ENCODE peak calls at places on chromosomes 12 and 14, in six cellular contexts. H, S, D, V, U and R are unnamed samples.

GRCh38 chr12:6424848-6425247 is 19.9 kb upstream of the CD27 start:
- DNase-seq in V (no peak), D (no peak), H (no peak), U (no peak), S (no peak), R (no peak)

GRCh38 chr14:64549805-64550538 is at the start of gene PPP1R36:
- DNase-seq in D (peak), S (no peak), U (no peak), V (no peak), H (no peak), R (peak)

GRCh38 chr12:25054783-25055144 is 105.9 kb upstream of the BCAT1 start:
- DNase-seq in V (peak), D (no peak), H (peak), U (no peak), S (no peak), R (no peak)

GRCh38 chr12:108744021-108744897 is 12.9 kb upstream of the CORO1C start:
- DNase-seq in S (no peak), D (no peak), U (no peak), V (no peak), H (no peak), R (no peak)

GRCh38 chr14:26173581-26173980 is 424.3 kb downstream of the NOVA1 start:
- DNase-seq in D (no peak), V (no peak), U (no peak), H (peak), S (peak), R (no peak)

GRCh38 chr14:55849833-55850232 is 268.4 kb upstream of the PELI2 start:
- DNase-seq in V (no peak), S (no peak), D (no peak), U (no peak), H (no peak), R (no peak)

GRCh38 chr12:19453961-19454360 is 14.7 kb downstream of the AEBP2 start:
- DNase-seq in H (no peak), D (no peak), U (no peak), S (no peak), V (no peak), R (no peak)

GRCh38 chr12:46915082-46915481 is 89.3 kb upstream of the SLC38A4 start:
- DNase-seq in U (no peak), H (peak), S (peak), V (peak), D (no peak), R (no peak)

GRCh38 chr12:127509066-127509778 is 757.7 kb upstream of the TMEM132C start:
- DNase-seq in V (peak), U (no peak), H (peak), S (peak), D (no peak), R (no peak)

GRCh38 chr14:54738009-54738408 is 164.6 kb downstream of the GCH1 start:
- DNase-seq in H (no peak), U (no peak), D (no peak), S (no peak), V (no peak), R (no peak)

GRCh38 chr14:71855399-71856036 is 76.7 kb upstream of the RGS6 start:
- DNase-seq in V (peak), D (peak), S (peak), U (no peak), H (peak), R (peak)

DNA sequence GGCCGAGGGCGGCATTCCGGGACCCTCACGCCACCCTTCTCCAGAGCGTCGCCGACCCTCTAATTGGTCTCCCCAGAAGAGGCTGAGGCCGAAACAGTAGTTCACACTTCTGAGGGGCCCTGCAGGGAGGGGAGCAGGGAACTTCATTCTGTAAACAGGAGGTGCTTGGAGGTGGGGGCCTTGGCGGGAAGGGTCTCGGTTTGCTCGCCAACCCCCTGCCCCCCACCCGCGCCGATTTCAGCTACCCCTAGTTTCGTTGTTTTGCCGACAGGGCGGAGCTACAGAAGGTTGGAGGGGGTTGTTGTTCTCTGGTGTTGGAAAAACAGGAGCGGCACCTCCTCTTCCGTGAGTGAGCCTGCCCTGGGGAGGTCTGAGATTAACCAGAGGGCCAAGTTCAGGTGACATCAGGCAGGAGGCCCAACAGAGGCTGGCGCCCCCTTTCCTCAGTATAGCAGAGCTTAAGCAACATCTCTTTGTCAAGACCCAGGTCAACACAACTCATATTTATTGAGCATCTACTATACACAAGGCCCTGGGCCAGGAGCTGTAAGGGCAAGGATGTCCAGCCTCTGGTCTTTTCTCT is 682 bp downstream of the ERBB3 start:
- DNase-seq in D (no peak), V (no peak), H (no peak), U (peak), S (no peak), R (no peak)
- H3K4me3 ChIP-seq in D (peak), V (peak), H (peak), U (peak), S (peak), R (peak)

GRCh38 chr12:132476421-132476820 is 13.5 kb upstream of the FBRSL1 start:
- DNase-seq in V (no peak), H (no peak), S (no peak), U (no peak), D (peak), R (no peak)

GRCh38 chr12:132474237-132474741 is 15.7 kb upstream of the FBRSL1 start:
- DNase-seq in D (peak), V (no peak), U (no peak), S (no peak), H (no peak), R (no peak)

GRCh38 chr12:132475304-132476037 is 14.5 kb upstream of the FBRSL1 start:
- DNase-seq in H (no peak), D (peak), V (no peak), U (no peak), S (no peak), R (no peak)

GRCh38 chr12:132477009-132477702 is 12.8 kb upstream of the FBRSL1 start:
- DNase-seq in H (no peak), V (no peak), S (no peak), D (peak), U (no peak), R (no peak)

GRCh38 chr12:132476038-132476414 is 13.9 kb upstream of the FBRSL1 start:
- DNase-seq in H (no peak), U (no peak), S (no peak), V (no peak), D (peak), R (no peak)
- H3K4me3 ChIP-seq in H (no peak), U (no peak), S (no peak), V (no peak), D (no peak), R (no peak)

DNA sequence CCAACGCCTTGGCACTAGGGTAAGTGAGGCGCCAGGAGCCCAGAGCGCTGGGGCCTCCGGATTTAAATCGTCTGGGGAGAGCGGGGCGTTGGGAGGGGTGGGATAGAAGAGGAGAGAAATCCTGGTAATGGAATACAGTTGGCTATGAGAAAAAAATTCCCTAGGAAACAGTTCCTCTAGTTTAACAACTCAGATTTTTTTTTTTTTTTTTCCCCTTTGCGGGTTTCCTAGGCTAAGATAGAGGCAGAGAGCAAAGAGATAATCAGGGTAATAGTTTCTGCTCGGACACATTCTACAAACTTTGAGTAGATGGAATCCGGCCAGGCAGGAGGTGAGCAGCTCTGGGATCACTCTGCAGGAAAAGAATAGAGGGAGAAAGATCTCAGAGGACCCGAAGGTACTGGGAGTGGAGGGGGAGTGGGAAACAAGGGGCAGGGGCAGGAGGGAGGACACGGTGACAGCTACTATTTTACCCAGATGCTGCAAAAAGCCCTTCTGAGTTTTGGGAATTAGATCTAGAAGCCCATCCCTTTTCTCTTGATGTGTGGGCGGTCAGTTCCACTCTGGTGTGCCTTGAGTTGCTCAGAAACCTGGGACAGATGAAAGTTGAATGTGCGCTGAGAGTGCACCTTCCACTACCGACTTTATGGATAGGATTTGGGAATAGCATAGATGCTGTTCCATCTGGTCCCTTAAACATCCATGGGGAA is 439 bp downstream of the GPRC5A start:
- DNase-seq in V (no peak), D (no peak), S (peak), H (no peak), U (no peak), R (no peak)
- H3K4me3 ChIP-seq in V (peak), D (peak), S (peak), H (peak), U (peak), R (peak)

GRCh38 chr14:92514844-92515509 is 1.4 kb downstream of the RIN3 start:
- DNase-seq in U (no peak), H (no peak), D (no peak), S (no peak), V (no peak), R (no peak)
- H3K4me3 ChIP-seq in U (peak), H (peak), D (peak), S (peak), V (peak), R (peak)

DNA sequence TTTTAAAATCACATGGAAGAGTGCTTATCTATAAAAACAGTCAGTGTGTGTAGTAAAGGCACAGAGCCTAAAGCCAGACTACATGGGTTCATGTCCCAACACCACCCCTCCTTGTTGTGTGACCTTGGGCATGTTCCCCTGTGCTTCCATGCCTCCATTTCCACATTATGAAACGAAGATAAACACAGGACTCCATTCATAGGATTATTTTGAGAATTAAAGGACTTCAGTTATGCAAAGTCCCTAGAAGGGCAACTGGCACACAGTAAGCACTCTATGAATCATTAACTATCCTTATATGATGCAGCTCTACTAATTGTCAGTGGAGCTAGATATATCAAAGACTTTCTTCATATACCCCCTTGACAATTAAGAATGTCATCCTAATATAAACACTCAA is 17.8 kb downstream of the IFNG-AS1 start:
- DNase-seq in S (peak), D (no peak), U (no peak), V (no peak), H (no peak), R (no peak)
- H3K4me3 ChIP-seq in S (no peak), D (no peak), U (no peak), V (no peak), H (no peak), R (no peak)

GRCh38 chr12:48601013-48601756 is 31.3 kb upstream of the LALBA start:
- DNase-seq in U (no peak), V (peak), S (peak), H (peak), D (no peak), R (no peak)
- H3K4me3 ChIP-seq in U (no peak), V (no peak), S (no peak), H (no peak), D (no peak), R (no peak)

DNA sequence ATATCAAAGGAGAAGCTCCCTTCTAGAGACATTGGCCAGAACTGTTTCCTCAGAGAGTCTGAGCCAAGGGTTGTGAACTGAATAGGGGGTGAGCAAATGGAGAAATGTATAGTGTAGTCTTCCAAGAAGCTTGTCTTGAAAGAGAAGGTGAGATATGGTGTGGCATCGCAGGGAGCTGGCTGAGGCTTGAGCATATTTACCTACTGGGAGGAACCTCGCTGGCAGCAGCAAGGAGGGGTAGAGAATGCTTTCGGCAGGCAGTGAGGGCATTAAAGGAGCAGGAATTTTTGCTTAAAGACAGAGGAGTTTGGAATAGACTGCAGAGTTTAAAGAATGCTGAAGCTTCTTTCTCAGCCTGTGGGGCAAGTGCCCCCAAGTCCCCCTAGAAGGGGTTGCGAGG is 59.3 kb upstream of the PRMT8 start:
- DNase-seq in D (no peak), U (no peak), V (no peak), S (no peak), H (no peak), R (no peak)
- H3K4me3 ChIP-seq in D (no peak), U (peak), V (no peak), S (no peak), H (no peak), R (no peak)

DNA sequence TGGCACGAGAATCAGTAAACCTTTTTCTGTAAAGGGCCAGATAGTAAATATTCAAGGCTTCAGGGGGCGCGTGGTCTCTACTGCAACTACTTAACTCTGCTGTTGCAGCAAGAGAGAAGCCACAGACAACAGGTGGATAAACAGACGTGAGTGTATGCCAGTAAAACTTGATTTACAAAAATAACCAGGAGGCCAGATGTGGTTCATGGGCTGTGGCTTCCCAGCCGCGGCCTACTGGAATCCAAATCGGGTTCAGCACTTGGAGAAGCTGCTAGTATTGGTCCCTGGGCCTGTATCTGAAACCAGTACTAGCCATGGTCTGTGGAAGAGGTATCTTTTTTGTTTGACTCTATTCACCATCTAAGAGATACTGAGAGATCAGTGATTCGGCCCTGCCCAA is 13.3 kb downstream of the PPP2R5C start:
- DNase-seq in U (no peak), S (no peak), D (no peak), H (no peak), V (no peak), R (no peak)
- H3K4me3 ChIP-seq in U (no peak), S (no peak), D (no peak), H (no peak), V (no peak), R (no peak)

GRCh38 chr12:15544589-15544988 is 222.3 kb downstream of the PTPRO start:
- DNase-seq in S (no peak), H (no peak), U (no peak), V (no peak), D (no peak), R (no peak)

GRCh38 chr12:15541996-15542631 is 219.8 kb downstream of the PTPRO start:
- DNase-seq in V (no peak), S (peak), D (no peak), U (no peak), H (no peak), R (no peak)

GRCh38 chr12:15543347-15543746 is 221.0 kb downstream of the PTPRO start:
- DNase-seq in S (no peak), V (no peak), D (no peak), U (no peak), H (no peak), R (no peak)

GRCh38 chr12:15545329-15545728 is 223.0 kb downstream of the PTPRO start:
- DNase-seq in V (no peak), S (no peak), D (no peak), U (no peak), H (no peak), R (no peak)

GRCh38 chr12:15546102-15546701 is 223.9 kb downstream of the PTPRO start:
- DNase-seq in D (no peak), S (no peak), H (no peak), U (no peak), V (no peak), R (no peak)
- H3K4me3 ChIP-seq in D (peak), S (no peak), H (no peak), U (no peak), V (no peak), R (peak)